ENCODE peak calls at places on chromosome 1, in four cellular contexts. N, J, X and D are unnamed samples.

GRCh38 chr1:36638268-36638667 is 155.6 kb upstream of the CSF3R start:
- DNase-seq in J (peak), N (no peak), X (no peak), D (no peak)

GRCh38 chr1:201508809-201509208 is 1.9 kb upstream of the CSRP1 start:
- DNase-seq in J (no peak), X (no peak), N (no peak), D (no peak)

GRCh38 chr1:2229032-2229920 is 1.2 kb downstream of the SKI start:
- DNase-seq in X (no peak), N (peak), J (no peak), D (no peak)

GRCh38 chr1:37073752-37074151 is 39.4 kb upstream of the GRIK3 start:
- DNase-seq in X (no peak), N (no peak), J (no peak), D (no peak)

GRCh38 chr1:160726498-160727391 is 12.3 kb upstream of the SLAMF7 start:
- DNase-seq in J (peak), N (peak), X (peak), D (no peak)

GRCh38 chr1:16628361-16629111 is 15.2 kb upstream of the NBPF1 start:
- DNase-seq in N (no peak), J (no peak), X (no peak), D (no peak)

GRCh38 chr1:14597343-14598006 is 1.0 kb upstream of the KAZN start:
- DNase-seq in J (no peak), N (no peak), X (no peak), D (no peak)

GRCh38 chr1:237672748-237673147 is 218.0 kb downstream of the ZP4 start:
- DNase-seq in J (no peak), N (no peak), X (no peak), D (no peak)

GRCh38 chr1:167501513-167502191 is 16.7 kb downstream of the CD247 start:
- DNase-seq in N (no peak), J (no peak), X (no peak), D (no peak)

GRCh38 chr1:62882161-62882560 is 98.2 kb downstream of the ATG4C start:
- DNase-seq in X (no peak), N (no peak), J (no peak), D (no peak)

GRCh38 chr1:44587796-44588460 is 86.4 kb downstream of the TMEM53 start:
- DNase-seq in N (no peak), J (no peak), X (no peak), D (no peak)

GRCh38 chr1:247906504-247907047 is 11.2 kb downstream of the OR2W3 start:
- DNase-seq in J (no peak), N (peak), X (no peak), D (peak)

GRCh38 chr1:204345425-204345824 is 14.3 kb downstream of the PLEKHA6 start:
- DNase-seq in N (no peak), J (no peak), X (no peak), D (no peak)

GRCh38 chr1:168759077-168759476 is 30.1 kb upstream of the DPT start:
- DNase-seq in J (no peak), X (no peak), N (no peak), D (no peak)

GRCh38 chr1:70587803-70588465 is 176.9 kb downstream of the CTH start:
- DNase-seq in N (no peak), X (no peak), J (no peak), D (no peak)